ENCODE peak calls at places on chromosome 19, in six cellular contexts. One of them, this sample, is unnamed.

GRCh38 chr19:46630806-46631205 is 5.2 kb downstream of the GNG8 start:
- DNase-seq in AG09309: no peak
- DNase-seq in right atrium auricular region: no peak
- DNase-seq in T-helper 1 cell: no peak
- DNase-seq in NCI-H2081: no peak
- DNase-seq in SJSA1: no peak
- DNase-seq in this sample: peak; percentile 91

GRCh38 chr19:47097396-47098217 is 16.0 kb downstream of the ZC3H4 start:
- DNase-seq in AG09309: no peak
- DNase-seq in right atrium auricular region: peak; percentile 73
- DNase-seq in T-helper 1 cell: no peak
- DNase-seq in NCI-H2081: no peak
- DNase-seq in SJSA1: no peak
- DNase-seq in this sample: peak; percentile 81

GRCh38 chr19:58569943-58570670 is 3.0 kb downstream of the MZF1 start:
- DNase-seq in AG09309: no peak
- DNase-seq in right atrium auricular region: no peak
- DNase-seq in T-helper 1 cell: no peak
- DNase-seq in NCI-H2081: no peak
- DNase-seq in SJSA1: peak; percentile 41
- DNase-seq in this sample: peak; percentile 6

GRCh38 chr19:42052241-42052863 is 17.7 kb downstream of the GRIK5 start:
- DNase-seq in AG09309: no peak
- DNase-seq in right atrium auricular region: no peak
- DNase-seq in T-helper 1 cell: no peak
- DNase-seq in NCI-H2081: no peak
- DNase-seq in SJSA1: no peak
- DNase-seq in this sample: peak; percentile 72

GRCh38 chr19:5002143-5002542 is 33.2 kb downstream of the KDM4B start:
- DNase-seq in AG09309: peak; percentile 31
- DNase-seq in right atrium auricular region: no peak
- DNase-seq in T-helper 1 cell: no peak
- DNase-seq in NCI-H2081: no peak
- DNase-seq in SJSA1: no peak
- DNase-seq in this sample: no peak

GRCh38 chr19:18291590-18292459 is 10.4 kb upstream of the JUND start:
- DNase-seq in AG09309: no peak
- DNase-seq in right atrium auricular region: peak; percentile 87
- DNase-seq in T-helper 1 cell: peak; percentile 73
- DNase-seq in NCI-H2081: peak; percentile 44
- DNase-seq in SJSA1: peak; percentile 72
- DNase-seq in this sample: peak; percentile 77

GRCh38 chr19:46416077-46416709 is 2.8 kb upstream of the CCDC8 start:
- DNase-seq in AG09309: no peak
- DNase-seq in right atrium auricular region: peak; percentile 85
- DNase-seq in T-helper 1 cell: no peak
- DNase-seq in NCI-H2081: peak; percentile 52
- DNase-seq in SJSA1: peak; percentile 94
- DNase-seq in this sample: peak; percentile 98

GRCh38 chr19:39246951-39247669 is 1.5 kb downstream of the IFNL4 start:
- DNase-seq in AG09309: no peak
- DNase-seq in right atrium auricular region: no peak
- DNase-seq in T-helper 1 cell: no peak
- DNase-seq in NCI-H2081: no peak
- DNase-seq in SJSA1: no peak
- DNase-seq in this sample: no peak

GRCh38 chr19:23957660-23958281 is 43.1 kb downstream of the ZNF726 start:
- DNase-seq in AG09309: peak; percentile 40
- DNase-seq in right atrium auricular region: no peak
- DNase-seq in T-helper 1 cell: no peak
- DNase-seq in NCI-H2081: no peak
- DNase-seq in SJSA1: peak; percentile 46
- DNase-seq in this sample: no peak

GRCh38 chr19:40441719-40442253 is 2.3 kb downstream of the SERTAD3 start:
- DNase-seq in AG09309: no peak
- DNase-seq in right atrium auricular region: no peak
- DNase-seq in T-helper 1 cell: no peak
- DNase-seq in NCI-H2081: no peak
- DNase-seq in SJSA1: no peak
- DNase-seq in this sample: no peak

GRCh38 chr19:33273881-33274662 is 28.3 kb downstream of the CEBPA start:
- DNase-seq in AG09309: peak; percentile 92
- DNase-seq in right atrium auricular region: no peak
- DNase-seq in T-helper 1 cell: no peak
- DNase-seq in NCI-H2081: no peak
- DNase-seq in SJSA1: no peak
- DNase-seq in this sample: no peak

This sample was measured in WERI-Rb-1.